ENCODE peak calls at places on chromosomes 12 and 14, in ten cellular contexts. B is hepatocyte; L is mammary epithelial cell; X is neural progenitor cell; I is esophagus squamous epithelium; R is pancreas; U is fibroblast of the aortic adventitia; M is mucosa of descending colon; S is breast epithelium; T is CD4-positive, alpha-beta T cell. C is an unnamed sample.

GRCh38 chr14:90605430-90605829 is 208.6 kb downstream of the CALM1 start:
- DNase-seq in B (no peak), L (no peak), X (peak), I (no peak), R (no peak), U (no peak), M (no peak), S (no peak), T (no peak), C (no peak)

GRCh38 chr12:123261196-123261595 is 10.5 kb downstream of the CDK2AP1 start:
- DNase-seq in B (no peak), L (no peak), X (peak), I (no peak), R (no peak), U (no peak), M (no peak), S (no peak), T (no peak), C (no peak)

GRCh38 chr14:95300697-95301526 is 18.8 kb downstream of the CLMN start:
- DNase-seq in B (no peak), L (no peak), X (no peak), I (no peak), R (no peak), U (no peak), M (no peak), S (no peak), T (no peak), C (no peak)

GRCh38 chr12:117061555-117062079 is 37.6 kb downstream of the TESC start:
- DNase-seq in B (no peak), L (no peak), X (no peak), I (no peak), R (no peak), U (no peak), M (no peak), S (no peak), T (no peak), C (no peak)

GRCh38 chr12:129870796-129871195 is 33.0 kb downstream of the TMEM132D start:
- DNase-seq in B (no peak), L (no peak), X (peak), I (no peak), R (no peak), U (no peak), M (no peak), S (no peak), T (no peak), C (no peak)

GRCh38 chr12:42625611-42626010 is 36.1 kb upstream of the PRICKLE1 start:
- DNase-seq in B (no peak), L (no peak), X (no peak), I (no peak), R (no peak), U (no peak), M (no peak), S (no peak), T (no peak), C (no peak)

GRCh38 chr12:30251546-30251945 is 444.1 kb downstream of the IPO8 start:
- DNase-seq in B (no peak), L (no peak), X (peak), I (no peak), R (no peak), U (no peak), M (no peak), S (no peak), T (no peak), C (no peak)

GRCh38 chr14:56357478-56357877 is 222.1 kb upstream of the TMEM260 start:
- DNase-seq in B (no peak), L (no peak), X (no peak), I (no peak), R (no peak), U (peak), M (no peak), S (no peak), T (no peak), C (no peak)

GRCh38 chr14:105095236-105095805 is 30.1 kb upstream of the GPR132 start:
- DNase-seq in B (no peak), L (no peak), X (no peak), I (no peak), R (no peak), U (no peak), M (no peak), S (no peak), T (no peak), C (no peak)

GRCh38 chr14:84090837-84091236 is 1439.1 kb upstream of the FLRT2 start:
- DNase-seq in B (no peak), L (no peak), X (no peak), I (no peak), R (no peak), U (no peak), M (no peak), S (no peak), T (no peak), C (no peak)

GRCh38 chr12:45336331-45336730 is 120.4 kb downstream of the ANO6 start:
- DNase-seq in B (peak), L (peak), X (no peak), I (no peak), R (no peak), U (peak), M (no peak), S (no peak), T (no peak), C (peak)

GRCh38 chr12:51326762-51327439 is 2.9 kb upstream of the BIN2 start:
- DNase-seq in B (no peak), L (peak), X (no peak), I (no peak), R (no peak), U (peak), M (no peak), S (no peak), T (no peak), C (peak)

GRCh38 chr12:87704374-87704773 is 324.8 kb downstream of the C12orf50 start:
- DNase-seq in B (no peak), L (peak), X (no peak), I (no peak), R (no peak), U (no peak), M (no peak), S (no peak), T (no peak), C (no peak)

GRCh38 chr12:116199160-116199559 is 78.3 kb downstream of the MED13L start:
- DNase-seq in B (no peak), L (no peak), X (no peak), I (no peak), R (no peak), U (no peak), M (no peak), S (no peak), T (no peak), C (peak)

GRCh38 chr14:35879654-35880249 is 53.6 kb downstream of the BRMS1L start:
- DNase-seq in B (no peak), L (no peak), X (peak), I (no peak), R (no peak), U (peak), M (no peak), S (no peak), T (no peak), C (peak)

GRCh38 chr14:73651005-73651404 is 6.2 kb downstream of the DNAL1 start:
- DNase-seq in B (no peak), L (no peak), X (no peak), I (no peak), R (no peak), U (no peak), M (no peak), S (no peak), T (no peak), C (no peak)

GRCh38 chr12:60693019-60693626 is 1097.3 kb downstream of the SLC16A7 start:
- DNase-seq in B (no peak), L (peak), X (no peak), I (no peak), R (no peak), U (no peak), M (no peak), S (no peak), T (no peak), C (no peak)

GRCh38 chr12:23631991-23632390 is 317.5 kb downstream of the SOX5 start:
- DNase-seq in B (no peak), L (no peak), X (peak), I (no peak), R (no peak), U (no peak), M (no peak), S (no peak), T (no peak), C (no peak)

GRCh38 chr12:70590549-70591226 is 46.5 kb downstream of the PTPRB start:
- DNase-seq in B (no peak), L (no peak), X (no peak), I (no peak), R (no peak), U (peak), M (no peak), S (no peak), T (no peak), C (peak)

GRCh38 chr14:93319958-93320357 is 12.9 kb downstream of the BTBD7 start:
- DNase-seq in B (no peak), L (no peak), X (no peak), I (no peak), R (no peak), U (no peak), M (no peak), S (no peak), T (no peak), C (no peak)

GRCh38 chr14:93320489-93320888 is 12.3 kb downstream of the BTBD7 start:
- DNase-seq in B (no peak), L (no peak), X (no peak), I (no peak), R (no peak), U (peak), M (no peak), S (no peak), T (no peak), C (peak)

GRCh38 chr14:93322886-93323596 is 9.8 kb downstream of the BTBD7 start:
- DNase-seq in B (no peak), L (no peak), X (no peak), I (no peak), R (no peak), U (no peak), M (no peak), S (no peak), T (no peak), C (no peak)

GRCh38 chr14:93326196-93326595 is 6.6 kb downstream of the BTBD7 start:
- DNase-seq in B (no peak), L (peak), X (no peak), I (no peak), R (no peak), U (no peak), M (no peak), S (no peak), T (no peak), C (no peak)

DNA sequence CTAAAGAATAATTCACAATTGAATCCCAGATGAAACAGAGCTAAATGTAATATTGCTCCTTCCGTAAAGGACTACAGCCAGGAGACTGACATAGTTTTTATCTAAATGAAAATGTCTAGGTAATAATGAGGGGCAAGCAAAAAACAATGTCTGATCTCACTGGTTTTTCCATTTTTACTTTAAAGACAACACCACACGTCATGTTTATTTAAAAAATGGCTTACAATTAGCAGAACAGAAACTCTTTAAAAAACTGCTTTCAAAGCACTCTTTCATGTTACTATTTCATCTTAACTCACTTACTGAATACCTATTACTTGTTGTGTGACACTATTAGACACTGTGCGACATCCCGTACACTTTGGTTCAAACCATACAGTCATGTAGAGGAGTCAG is 9.2 kb downstream of the BTBD7 start:
- DNase-seq in B (no peak), L (no peak), X (no peak), I (no peak), R (no peak), U (no peak), M (no peak), S (no peak), T (no peak), C (no peak)
- TF ChIP-seq CTCF in B (no peak), L (no peak), X (no peak), I (no peak), R (no peak), U (no peak), M (no peak), S (no peak), T (no peak), C (no peak)

DNA sequence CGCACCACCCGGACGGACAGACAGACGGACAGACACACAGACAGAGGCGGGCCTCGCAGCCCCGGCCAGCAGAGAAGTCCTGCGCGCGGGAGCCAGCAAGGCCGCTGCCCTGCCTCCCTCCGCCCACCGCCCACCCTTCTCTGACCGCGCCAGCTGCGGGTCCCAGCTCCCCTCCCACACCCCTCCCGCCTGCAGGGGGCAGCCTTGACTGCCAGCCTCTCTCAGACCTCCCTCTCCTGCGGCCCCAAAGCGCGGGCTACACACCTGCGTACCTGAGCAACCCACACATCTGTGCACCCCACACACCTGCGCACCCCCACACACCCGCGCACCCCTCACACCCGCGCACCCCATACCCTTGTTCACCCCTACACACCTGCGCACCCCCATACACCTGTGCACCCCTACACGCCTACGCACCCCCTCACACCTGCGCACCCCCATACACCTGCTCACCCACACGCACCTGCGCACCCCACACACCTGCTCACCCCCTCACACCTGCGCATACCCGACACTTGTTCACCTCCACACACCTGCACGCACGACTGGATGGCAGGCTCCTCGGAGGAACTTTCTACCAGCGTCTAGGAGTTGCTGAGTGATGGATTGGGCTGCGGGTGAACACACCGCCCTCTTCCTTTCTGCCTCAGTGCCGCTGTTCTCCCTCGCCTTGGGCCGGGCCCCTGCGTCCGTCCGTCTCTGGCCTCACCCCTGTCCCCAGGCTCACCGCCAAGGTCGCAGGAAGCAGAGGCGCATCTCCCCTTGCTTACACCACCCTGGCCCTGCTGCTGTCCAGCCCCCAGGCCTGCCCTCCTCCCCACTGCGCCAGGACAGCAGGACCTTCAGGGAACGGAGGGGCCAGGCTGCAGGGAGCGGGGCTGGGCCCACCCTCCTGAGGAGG is 20.8 kb upstream of the TMEM106C start:
- DNase-seq in B (no peak), L (no peak), X (peak), I (no peak), R (peak), U (no peak), M (peak), S (no peak), T (peak), C (no peak)
- TF ChIP-seq CTCF in B (no peak), L (peak), X (peak), I (no peak), R (no peak), U (no peak), M (peak), S (no peak), T (peak), C (no peak)

DNA sequence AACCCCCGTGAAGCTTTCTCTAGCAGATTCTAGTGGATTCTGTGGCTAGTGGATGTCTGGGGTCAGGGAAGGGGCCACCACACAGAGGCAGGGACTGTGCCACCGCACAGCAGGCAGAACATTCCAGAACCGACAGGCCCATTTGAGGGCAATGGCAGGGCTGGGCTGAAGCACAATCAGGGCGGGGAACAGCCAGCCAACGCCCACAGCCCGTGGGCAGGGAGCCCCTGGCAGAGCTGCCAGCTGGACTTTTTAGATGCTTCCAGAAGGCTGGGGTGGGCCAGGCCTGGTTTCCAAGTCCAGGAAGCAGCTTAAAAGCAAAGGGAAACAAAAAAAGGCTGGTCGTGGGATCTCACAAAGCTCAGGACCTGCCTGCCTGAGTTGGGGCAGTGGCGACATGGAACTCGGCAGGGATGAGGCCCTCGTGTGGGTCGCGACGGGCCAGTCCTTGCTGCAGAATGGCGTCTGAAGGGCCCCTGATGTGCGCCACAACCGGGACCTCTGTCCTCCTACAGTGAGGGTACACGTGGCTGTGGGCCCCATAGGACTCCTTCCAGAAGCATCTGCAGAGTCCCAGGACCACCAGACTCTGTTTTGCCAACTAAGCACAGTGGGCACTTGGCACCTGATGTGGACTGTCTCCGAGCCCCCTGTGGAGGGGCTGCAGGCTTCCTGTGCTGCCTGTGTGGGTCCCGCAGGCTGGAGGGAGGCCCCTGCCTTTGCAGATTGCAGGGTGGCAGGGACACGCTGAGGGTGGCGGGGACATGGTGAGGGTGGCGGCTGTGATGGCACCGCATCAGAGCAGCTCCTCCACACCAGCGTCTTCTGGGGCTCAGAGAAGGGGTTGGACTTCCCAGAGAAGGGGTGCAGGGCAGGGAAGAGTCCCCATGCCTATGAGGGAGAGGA is 7.8 kb downstream of the ZFYVE21 start:
- DNase-seq in B (no peak), L (no peak), X (no peak), I (no peak), R (no peak), U (peak), M (no peak), S (no peak), T (no peak), C (peak)
- TF ChIP-seq CTCF in B (no peak), L (no peak), X (no peak), I (no peak), R (no peak), U (no peak), M (no peak), S (no peak), T (no peak), C (no peak)

GRCh38 chr14:29039171-29039570 is 272.6 kb downstream of the FOXG1 start:
- DNase-seq in B (no peak), L (no peak), X (no peak), I (no peak), R (no peak), U (peak), M (no peak), S (no peak), T (no peak), C (peak)
- TF ChIP-seq CTCF in B (no peak), L (no peak), X (no peak), I (no peak), R (no peak), U (no peak), M (no peak), S (no peak), T (no peak), C (no peak)

GRCh38 chr12:126243814-126244213 is 1178.6 kb downstream of the AACS start:
- DNase-seq in B (no peak), L (no peak), X (no peak), I (no peak), R (no peak), U (no peak), M (no peak), S (no peak), T (no peak), C (no peak)
- TF ChIP-seq CTCF in B (no peak), L (no peak), X (peak), I (no peak), R (no peak), U (no peak), M (no peak), S (no peak), T (no peak), C (no peak)

C was measured in AG10803.